ENCODE peak calls at places on chromosomes 12 and 14, in five cellular contexts. R is fibroblast of the aortic adventitia, I is type B pancreatic cell, B is cardiac muscle cell, G is left ventricle myocardium inferior. D is an unnamed sample.

GRCh38 chr14:64474698-64475097 is 9.4 kb downstream of the AKAP5 start:
- DNase-seq in R (no peak), I (no peak), B (no peak), G (no peak), D (no peak)

GRCh38 chr12:50192908-50193307 is 25.7 kb upstream of the CERS5 start:
- DNase-seq in R (peak), I (no peak), B (no peak), G (no peak), D (no peak)

GRCh38 chr14:38716871-38717270 is 386.2 kb downstream of the SEC23A start:
- DNase-seq in R (no peak), I (no peak), B (no peak), G (no peak), D (no peak)

GRCh38 chr14:40762685-40763084 is 844.0 kb upstream of the LRFN5 start:
- DNase-seq in R (no peak), I (no peak), B (no peak), G (no peak), D (no peak)

GRCh38 chr12:124939428-124940142 is 25.1 kb upstream of the UBC start:
- DNase-seq in R (peak), I (peak), B (peak), G (peak), D (peak)

GRCh38 chr12:26003065-26003464 is 44.6 kb downstream of the RASSF8 start:
- DNase-seq in R (no peak), I (no peak), B (no peak), G (no peak), D (no peak)

GRCh38 chr12:88393017-88393767 is 187.1 kb downstream of the KITLG start:
- DNase-seq in R (no peak), I (no peak), B (peak), G (no peak), D (no peak)

GRCh38 chr12:80567391-80567790 is 123.4 kb downstream of the PTPRQ start:
- DNase-seq in R (peak), I (no peak), B (no peak), G (no peak), D (no peak)

GRCh38 chr12:115837220-115837619 is 440.3 kb downstream of the MED13L start:
- DNase-seq in R (no peak), I (no peak), B (no peak), G (no peak), D (no peak)

GRCh38 chr14:33068626-33069025 is 129.9 kb downstream of the NPAS3 start:
- DNase-seq in R (no peak), I (no peak), B (no peak), G (no peak), D (no peak)

GRCh38 chr12:51848843-51849735 is 571 bp upstream of the FIGNL2 start:
- DNase-seq in R (no peak), I (no peak), B (peak), G (no peak), D (no peak)

GRCh38 chr12:29039013-29039412 is 110.1 kb upstream of the FAR2 start:
- DNase-seq in R (peak), I (no peak), B (no peak), G (no peak), D (no peak)

GRCh38 chr14:95392841-95393240 is 73.1 kb upstream of the CLMN start:
- DNase-seq in R (no peak), I (no peak), B (no peak), G (no peak), D (no peak)

GRCh38 chr12:9064201-9064814 is 51.4 kb downstream of the A2M start:
- DNase-seq in R (peak), I (no peak), B (peak), G (peak), D (peak)

GRCh38 chr12:51915003-51915625 is 7.8 kb downstream of the ACVRL1 start:
- DNase-seq in R (no peak), I (no peak), B (no peak), G (no peak), D (no peak)

GRCh38 chr12:132413931-132414588 is 75.9 kb upstream of the FBRSL1 start:
- DNase-seq in R (no peak), I (no peak), B (peak), G (no peak), D (peak)

GRCh38 chr14:61616524-61617185 is 78.7 kb upstream of the HIF1A start:
- DNase-seq in R (peak), I (no peak), B (no peak), G (no peak), D (no peak)

GRCh38 chr12:130920711-130921381 is 32.9 kb upstream of the ADGRD1 start:
- DNase-seq in R (peak), I (no peak), B (no peak), G (peak), D (no peak)

GRCh38 chr12:52268212-52268611 is 6.2 kb upstream of the KRT86 start:
- DNase-seq in R (peak), I (no peak), B (no peak), G (no peak), D (no peak)

GRCh38 chr12:5013206-5013830 is 30.4 kb upstream of the KCNA5 start:
- DNase-seq in R (peak), I (no peak), B (no peak), G (no peak), D (no peak)

GRCh38 chr14:22884721-22885523 is 1.9 kb downstream of the REM2 start:
- DNase-seq in R (no peak), I (no peak), B (no peak), G (no peak), D (no peak)

GRCh38 chr14:22885975-22886374 is 3.0 kb downstream of the REM2 start:
- DNase-seq in R (no peak), I (no peak), B (no peak), G (no peak), D (no peak)

GRCh38 chr14:22887990-22888378 is 5.0 kb downstream of the REM2 start:
- DNase-seq in R (no peak), I (no peak), B (no peak), G (no peak), D (peak)

GRCh38 chr14:22887260-22887989 is 4.4 kb downstream of the REM2 start:
- DNase-seq in R (peak), I (no peak), B (peak), G (no peak), D (peak)

GRCh38 chr14:22886500-22887259 is 3.7 kb downstream of the REM2 start:
- DNase-seq in R (peak), I (peak), B (peak), G (peak), D (peak)
- TF ChIP-seq CTCF in R (peak), I (peak), B (no peak), G (peak), D (peak)

GRCh38 chr14:51242545-51243490 is 2.8 kb downstream of the TMX1 start:
- DNase-seq in R (no peak), I (no peak), B (no peak), G (no peak), D (no peak)
- TF ChIP-seq CTCF in R (no peak), I (no peak), B (no peak), G (no peak), D (peak)

GRCh38 chr12:72679147-72679757 is 407.1 kb downstream of the TRHDE start:
- DNase-seq in R (no peak), I (no peak), B (peak), G (no peak), D (no peak)

GRCh38 chr12:72681028-72681427 is 408.9 kb downstream of the TRHDE start:
- DNase-seq in R (no peak), I (no peak), B (no peak), G (no peak), D (no peak)

GRCh38 chr12:72684491-72684890 is 412.3 kb downstream of the TRHDE start:
- DNase-seq in R (no peak), I (no peak), B (no peak), G (no peak), D (no peak)
- TF ChIP-seq CTCF in R (no peak), I (no peak), B (no peak), G (no peak), D (no peak)

GRCh38 chr12:127496255-127496654 is 770.7 kb upstream of the TMEM132C start:
- DNase-seq in R (no peak), I (no peak), B (no peak), G (no peak), D (no peak)
- TF ChIP-seq CTCF in R (no peak), I (peak), B (no peak), G (no peak), D (no peak)

GRCh38 chr14:34875031-34875922 is at the start of gene BAZ1A:
- DNase-seq in R (peak), I (peak), B (peak), G (peak), D (peak)
- TF ChIP-seq CTCF in R (peak), I (peak), B (peak), G (peak), D (peak)

GRCh38 chr12:127035011-127035879 is 1231.7 kb upstream of the TMEM132C start:
- DNase-seq in R (no peak), I (no peak), B (no peak), G (no peak), D (no peak)
- TF ChIP-seq CTCF in R (no peak), I (no peak), B (no peak), G (no peak), D (no peak)

DNA sequence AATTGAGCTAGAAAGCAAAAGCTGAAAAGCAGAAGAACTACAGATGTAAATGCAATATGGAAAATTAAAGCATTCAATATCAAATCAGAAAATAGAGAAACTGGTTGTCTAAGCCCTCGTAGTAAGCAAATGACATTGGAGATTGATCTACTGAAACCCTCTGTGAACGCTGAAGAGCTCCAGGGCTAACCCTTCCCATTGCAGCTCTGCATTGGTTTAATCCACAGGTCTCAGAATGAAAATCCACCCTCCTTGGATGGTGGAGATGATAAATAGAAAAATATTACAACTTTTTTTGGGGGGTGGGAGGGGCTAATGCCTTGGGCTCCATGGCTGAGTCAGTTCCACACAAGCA is 40.5 kb downstream of the CORO1C start:
- DNase-seq in R (no peak), I (no peak), B (no peak), G (no peak), D (no peak)
- TF ChIP-seq CTCF in R (no peak), I (no peak), B (no peak), G (no peak), D (no peak)

GRCh38 chr14:93348292-93348691 is 1.3 kb downstream of the COX8C start:
- DNase-seq in R (no peak), I (no peak), B (no peak), G (no peak), D (no peak)

GRCh38 chr14:93343797-93344196 is 3.2 kb upstream of the COX8C start:
- DNase-seq in R (no peak), I (no peak), B (no peak), G (no peak), D (no peak)

GRCh38 chr14:93347850-93348249 is 868 bp downstream of the COX8C start:
- DNase-seq in R (no peak), I (no peak), B (no peak), G (no peak), D (no peak)

GRCh38 chr14:93343266-93343665 is 3.7 kb upstream of the COX8C start:
- DNase-seq in R (no peak), I (no peak), B (no peak), G (no peak), D (no peak)

GRCh38 chr14:93346926-93347721 is at the start of gene COX8C:
- DNase-seq in R (no peak), I (no peak), B (no peak), G (no peak), D (no peak)
- TF ChIP-seq CTCF in R (no peak), I (no peak), B (no peak), G (no peak), D (no peak)

GRCh38 chr14:22264759-22265158 is 324.3 kb downstream of the DAD1 start:
- DNase-seq in R (no peak), I (no peak), B (no peak), G (no peak), D (no peak)

GRCh38 chr14:22266683-22267082 is 322.3 kb downstream of the DAD1 start:
- DNase-seq in R (no peak), I (no peak), B (no peak), G (no peak), D (no peak)

GRCh38 chr14:22266141-22266442 is 322.9 kb downstream of the DAD1 start:
- DNase-seq in R (no peak), I (no peak), B (no peak), G (no peak), D (no peak)

GRCh38 chr14:22263961-22264360 is 325.1 kb downstream of the DAD1 start:
- DNase-seq in R (no peak), I (no peak), B (no peak), G (no peak), D (no peak)

DNA sequence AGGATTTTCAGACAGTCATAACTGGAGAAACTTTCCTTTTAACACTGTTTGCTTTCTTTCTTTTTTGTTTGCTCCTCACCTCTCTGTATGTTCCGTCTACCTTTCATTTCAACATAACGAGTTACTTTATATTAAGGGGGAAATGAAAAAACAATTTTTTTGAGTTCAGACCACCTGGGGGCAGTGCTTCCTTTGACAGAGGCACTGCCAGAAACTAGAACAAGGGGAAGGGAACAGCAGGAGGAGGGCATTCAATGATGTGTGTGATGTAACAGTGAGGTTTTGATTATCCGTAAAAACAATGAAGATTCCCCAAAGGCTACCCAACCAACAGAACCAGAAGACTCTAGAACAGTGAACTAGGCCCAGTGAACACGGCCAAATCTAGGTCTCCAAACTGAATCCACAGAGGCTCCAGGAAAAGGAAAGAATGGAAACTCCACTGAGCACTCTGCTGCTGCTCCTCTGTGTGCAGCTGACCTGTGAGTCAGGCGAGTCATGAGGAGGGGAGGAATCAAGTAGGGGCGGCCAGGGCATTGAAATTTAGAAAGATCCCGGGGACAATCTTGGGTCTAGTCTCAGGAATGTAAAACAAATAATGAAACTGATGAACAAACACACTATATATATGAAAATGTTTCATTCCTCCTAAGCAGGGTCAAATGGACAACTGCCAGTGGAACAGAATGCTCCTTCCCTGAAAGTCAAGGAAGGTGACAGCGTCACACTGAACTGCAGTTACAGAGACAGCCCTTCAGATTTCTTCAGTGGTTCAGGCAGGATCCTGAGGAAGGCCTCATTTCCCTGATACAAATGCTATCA is 323.5 kb downstream of the DAD1 start:
- DNase-seq in R (no peak), I (no peak), B (no peak), G (no peak), D (no peak)
- TF ChIP-seq CTCF in R (no peak), I (peak), B (peak), G (no peak), D (no peak)

DNA sequence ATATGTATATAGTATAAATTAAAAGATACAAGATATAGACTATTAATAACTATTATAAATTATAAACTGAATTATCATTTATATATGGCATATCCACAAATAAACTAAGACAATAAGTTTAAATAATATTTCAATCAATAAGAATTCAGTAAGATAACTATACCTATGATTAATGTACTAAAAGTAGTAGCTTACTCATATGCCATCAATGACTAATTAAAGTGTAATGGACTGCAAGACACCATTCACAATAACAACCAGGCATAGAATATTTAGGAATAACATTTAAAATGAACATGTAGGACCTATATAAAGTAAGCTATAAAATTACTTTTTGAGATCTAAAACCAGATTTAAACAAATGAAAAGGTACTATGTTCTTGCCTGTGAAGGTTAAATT is 18.8 kb downstream of the KCNC2 start:
- DNase-seq in R (no peak), I (no peak), B (no peak), G (no peak), D (no peak)
- TF ChIP-seq CTCF in R (no peak), I (no peak), B (no peak), G (no peak), D (no peak)